ENCODE peak calls at places on chromosomes 1 and 21, in ten cellular contexts. One of them, this sample, is unnamed. For H3K27me3, the result is how much of the 10 kb centered on the place peaks cover.

GRCh38 chr1:217564833-217565232 is 66.1 kb downstream of the GPATCH2 start:
- DNase-seq in left lung: no peak
- DNase-seq in fibroblast of lung: no peak
- DNase-seq in keratinocyte: no peak
- DNase-seq in heart left ventricle: no peak
- DNase-seq in lung: no peak
- DNase-seq in neural progenitor cell: no peak
- DNase-seq in ovary: no peak
- DNase-seq in tibial nerve: no peak
- DNase-seq in right lobe of liver: no peak
- DNase-seq in this sample: no peak

GRCh38 chr1:184060316-184060715 is 8.8 kb downstream of the TSEN15 start:
- DNase-seq in lung: no peak
- DNase-seq in tibial nerve: no peak
- DNase-seq in fibroblast of lung: peak
- DNase-seq in keratinocyte: no peak
- DNase-seq in right lobe of liver: no peak
- DNase-seq in ovary: no peak
- DNase-seq in left lung: no peak
- DNase-seq in heart left ventricle: no peak
- DNase-seq in neural progenitor cell: no peak
- DNase-seq in this sample: no peak

GRCh38 chr1:53557830-53558784 is 98.9 kb downstream of the DMRTB1 start:
- DNase-seq in fibroblast of lung: no peak
- DNase-seq in neural progenitor cell: no peak
- DNase-seq in tibial nerve: no peak
- DNase-seq in lung: no peak
- DNase-seq in right lobe of liver: no peak
- DNase-seq in left lung: peak
- DNase-seq in keratinocyte: no peak
- DNase-seq in heart left ventricle: peak
- DNase-seq in ovary: no peak
- DNase-seq in this sample: no peak

GRCh38 chr1:67624680-67625079 is 60.3 kb upstream of the GADD45A start:
- DNase-seq in lung: no peak
- DNase-seq in left lung: no peak
- DNase-seq in heart left ventricle: no peak
- DNase-seq in neural progenitor cell: no peak
- DNase-seq in fibroblast of lung: no peak
- DNase-seq in keratinocyte: no peak
- DNase-seq in tibial nerve: no peak
- DNase-seq in right lobe of liver: no peak
- DNase-seq in ovary: no peak
- DNase-seq in this sample: no peak

GRCh38 chr21:16330340-16331319 is 600.8 kb downstream of the USP25 start:
- DNase-seq in right lobe of liver: no peak
- DNase-seq in heart left ventricle: no peak
- DNase-seq in tibial nerve: peak
- DNase-seq in ovary: no peak
- DNase-seq in lung: no peak
- DNase-seq in left lung: no peak
- DNase-seq in neural progenitor cell: peak
- DNase-seq in keratinocyte: no peak
- DNase-seq in fibroblast of lung: peak
- DNase-seq in this sample: no peak

GRCh38 chr21:41427556-41427955 is 1.5 kb downstream of the MX1 start:
- DNase-seq in right lobe of liver: no peak
- DNase-seq in tibial nerve: no peak
- DNase-seq in heart left ventricle: no peak
- DNase-seq in ovary: no peak
- DNase-seq in neural progenitor cell: no peak
- DNase-seq in left lung: no peak
- DNase-seq in lung: no peak
- DNase-seq in fibroblast of lung: no peak
- DNase-seq in keratinocyte: no peak
- DNase-seq in this sample: no peak

GRCh38 chr1:240946926-240947325 is 335.0 kb upstream of the GREM2 start:
- DNase-seq in ovary: no peak
- DNase-seq in heart left ventricle: no peak
- DNase-seq in keratinocyte: no peak
- DNase-seq in tibial nerve: peak
- DNase-seq in right lobe of liver: no peak
- DNase-seq in lung: no peak
- DNase-seq in fibroblast of lung: peak
- DNase-seq in left lung: no peak
- DNase-seq in neural progenitor cell: peak
- DNase-seq in this sample: no peak

GRCh38 chr1:7808253-7808844 is 24.3 kb downstream of the PER3 start:
- DNase-seq in ovary: no peak
- DNase-seq in neural progenitor cell: peak
- DNase-seq in left lung: no peak
- DNase-seq in lung: no peak
- DNase-seq in keratinocyte: no peak
- DNase-seq in heart left ventricle: no peak
- DNase-seq in tibial nerve: no peak
- DNase-seq in right lobe of liver: no peak
- DNase-seq in fibroblast of lung: peak
- DNase-seq in this sample: no peak

GRCh38 chr1:15355968-15356621 is 53.6 kb upstream of the EFHD2 start:
- DNase-seq in keratinocyte: no peak
- DNase-seq in heart left ventricle: no peak
- DNase-seq in ovary: no peak
- DNase-seq in neural progenitor cell: no peak
- DNase-seq in lung: no peak
- DNase-seq in right lobe of liver: no peak
- DNase-seq in tibial nerve: no peak
- DNase-seq in fibroblast of lung: peak
- DNase-seq in left lung: no peak
- DNase-seq in this sample: no peak

GRCh38 chr1:59446257-59446901 is 149.5 kb downstream of the FGGY start:
- DNase-seq in ovary: no peak
- DNase-seq in right lobe of liver: no peak
- DNase-seq in keratinocyte: no peak
- DNase-seq in fibroblast of lung: peak
- DNase-seq in left lung: no peak
- DNase-seq in neural progenitor cell: peak
- DNase-seq in heart left ventricle: no peak
- DNase-seq in tibial nerve: no peak
- DNase-seq in lung: no peak
- DNase-seq in this sample: no peak

GRCh38 chr21:25039461-25040380 is 567.6 kb downstream of the MRPL39 start:
- DNase-seq in keratinocyte: no peak
- DNase-seq in fibroblast of lung: peak
- DNase-seq in left lung: no peak
- DNase-seq in right lobe of liver: no peak
- DNase-seq in neural progenitor cell: peak
- DNase-seq in heart left ventricle: no peak
- DNase-seq in ovary: no peak
- DNase-seq in lung: no peak
- DNase-seq in tibial nerve: no peak
- DNase-seq in this sample: no peak

GRCh38 chr1:92482404-92482664 is 4.4 kb downstream of the GFI1 start:
- DNase-seq in tibial nerve: no peak
- DNase-seq in neural progenitor cell: no peak
- DNase-seq in heart left ventricle: no peak
- DNase-seq in lung: no peak
- DNase-seq in right lobe of liver: no peak
- DNase-seq in ovary: no peak
- DNase-seq in fibroblast of lung: no peak
- DNase-seq in left lung: peak
- DNase-seq in keratinocyte: no peak
- DNase-seq in this sample: no peak

GRCh38 chr1:161791889-161792655 is 26.0 kb downstream of the ATF6 start:
- DNase-seq in ovary: no peak
- DNase-seq in left lung: no peak
- DNase-seq in fibroblast of lung: peak
- DNase-seq in neural progenitor cell: no peak
- DNase-seq in tibial nerve: no peak
- DNase-seq in right lobe of liver: no peak
- DNase-seq in keratinocyte: no peak
- DNase-seq in lung: no peak
- DNase-seq in heart left ventricle: no peak
- DNase-seq in this sample: no peak

DNA sequence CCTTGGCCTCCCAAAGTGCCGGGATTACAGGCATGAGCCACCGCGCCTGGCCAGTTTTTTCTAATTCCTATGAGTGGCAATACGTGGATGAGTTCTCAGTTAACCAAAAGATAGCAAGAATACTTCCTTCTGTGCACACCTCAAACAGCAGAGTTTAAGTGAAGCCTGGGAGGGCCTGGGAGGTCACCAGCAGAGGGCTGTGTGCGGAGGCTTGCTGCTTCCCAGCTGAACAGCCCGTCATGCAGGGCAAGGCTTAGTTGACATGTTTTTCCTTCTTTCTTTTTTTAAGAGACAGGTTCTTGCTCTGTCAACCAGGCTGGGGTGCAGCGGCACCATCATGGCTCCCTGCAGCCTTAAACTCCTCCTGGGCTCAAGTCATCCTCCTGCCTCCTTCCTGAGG is 17.8 kb downstream of the GNG4 start:
- DNase-seq in right lobe of liver: no peak
- DNase-seq in tibial nerve: no peak
- DNase-seq in heart left ventricle: no peak
- DNase-seq in neural progenitor cell: peak
- DNase-seq in ovary: no peak
- DNase-seq in left lung: no peak
- DNase-seq in keratinocyte: no peak
- DNase-seq in lung: no peak
- DNase-seq in fibroblast of lung: no peak
- DNase-seq in this sample: no peak
- TF ChIP-seq CTCF in right lobe of liver: no peak
- TF ChIP-seq CTCF in tibial nerve: no peak
- TF ChIP-seq CTCF in heart left ventricle: no peak
- TF ChIP-seq CTCF in neural progenitor cell: peak
- TF ChIP-seq CTCF in ovary: no peak
- TF ChIP-seq CTCF in left lung: no peak
- TF ChIP-seq CTCF in keratinocyte: no peak
- TF ChIP-seq CTCF in lung: no peak
- TF ChIP-seq CTCF in fibroblast of lung: peak
- TF ChIP-seq CTCF in this sample: no peak

GRCh38 chr1:83954301-83954823 is 44.6 kb downstream of the TTLL7 start:
- DNase-seq in tibial nerve: no peak
- DNase-seq in right lobe of liver: no peak
- DNase-seq in left lung: no peak
- DNase-seq in lung: no peak
- DNase-seq in ovary: no peak
- DNase-seq in heart left ventricle: no peak
- DNase-seq in keratinocyte: no peak
- DNase-seq in neural progenitor cell: no peak
- DNase-seq in fibroblast of lung: no peak
- DNase-seq in this sample: no peak
- H3K27ac ChIP-seq in tibial nerve: no peak
- H3K27ac ChIP-seq in right lobe of liver: no peak
- H3K27ac ChIP-seq in left lung: no peak
- H3K27ac ChIP-seq in lung: no peak
- H3K27ac ChIP-seq in ovary: no peak
- H3K27ac ChIP-seq in heart left ventricle: no peak
- H3K27ac ChIP-seq in keratinocyte: no peak
- H3K27ac ChIP-seq in neural progenitor cell: no peak
- H3K27ac ChIP-seq in fibroblast of lung: no peak
- H3K27ac ChIP-seq in this sample: no peak

GRCh38 chr1:11462224-11462923 is 16.6 kb upstream of the DISP3 start:
- DNase-seq in right lobe of liver: no peak
- DNase-seq in tibial nerve: no peak
- DNase-seq in keratinocyte: no peak
- DNase-seq in lung: no peak
- DNase-seq in ovary: no peak
- DNase-seq in left lung: no peak
- DNase-seq in heart left ventricle: no peak
- DNase-seq in neural progenitor cell: no peak
- DNase-seq in fibroblast of lung: no peak
- DNase-seq in this sample: no peak
- H3K27me3 ChIP-seq in right lobe of liver: under half
- H3K27me3 ChIP-seq in tibial nerve: under half
- H3K27me3 ChIP-seq in keratinocyte: under half
- H3K27me3 ChIP-seq in lung: under half
- H3K27me3 ChIP-seq in ovary: under half
- H3K27me3 ChIP-seq in left lung: half or more
- H3K27me3 ChIP-seq in heart left ventricle: under half
- H3K27me3 ChIP-seq in neural progenitor cell: under half
- H3K27me3 ChIP-seq in fibroblast of lung: under half
- H3K27me3 ChIP-seq in this sample: under half

GRCh38 chr1:27133990-27134389 is 20.9 kb downstream of the SLC9A1 start:
- DNase-seq in right lobe of liver: no peak
- DNase-seq in lung: no peak
- DNase-seq in neural progenitor cell: no peak
- DNase-seq in keratinocyte: no peak
- DNase-seq in tibial nerve: no peak
- DNase-seq in fibroblast of lung: no peak
- DNase-seq in heart left ventricle: no peak
- DNase-seq in ovary: no peak
- DNase-seq in left lung: no peak
- DNase-seq in this sample: no peak

GRCh38 chr1:27138368-27138767 is 16.6 kb downstream of the SLC9A1 start:
- DNase-seq in left lung: no peak
- DNase-seq in ovary: no peak
- DNase-seq in keratinocyte: no peak
- DNase-seq in tibial nerve: no peak
- DNase-seq in neural progenitor cell: no peak
- DNase-seq in fibroblast of lung: no peak
- DNase-seq in lung: no peak
- DNase-seq in heart left ventricle: no peak
- DNase-seq in right lobe of liver: no peak
- DNase-seq in this sample: no peak

GRCh38 chr1:27137544-27138075 is 17.3 kb downstream of the SLC9A1 start:
- DNase-seq in tibial nerve: no peak
- DNase-seq in neural progenitor cell: no peak
- DNase-seq in fibroblast of lung: no peak
- DNase-seq in left lung: peak
- DNase-seq in heart left ventricle: peak
- DNase-seq in lung: peak
- DNase-seq in keratinocyte: no peak
- DNase-seq in right lobe of liver: peak
- DNase-seq in ovary: no peak
- DNase-seq in this sample: no peak

GRCh38 chr1:27137022-27137542 is 17.8 kb downstream of the SLC9A1 start:
- DNase-seq in lung: peak
- DNase-seq in fibroblast of lung: no peak
- DNase-seq in neural progenitor cell: no peak
- DNase-seq in left lung: peak
- DNase-seq in ovary: no peak
- DNase-seq in heart left ventricle: peak
- DNase-seq in tibial nerve: peak
- DNase-seq in keratinocyte: no peak
- DNase-seq in right lobe of liver: peak
- DNase-seq in this sample: peak

GRCh38 chr1:27135920-27136551 is 18.9 kb downstream of the SLC9A1 start:
- DNase-seq in left lung: peak
- DNase-seq in keratinocyte: no peak
- DNase-seq in fibroblast of lung: no peak
- DNase-seq in neural progenitor cell: peak
- DNase-seq in tibial nerve: no peak
- DNase-seq in ovary: no peak
- DNase-seq in lung: no peak
- DNase-seq in heart left ventricle: no peak
- DNase-seq in right lobe of liver: no peak
- DNase-seq in this sample: no peak
- TF ChIP-seq CTCF in left lung: no peak
- TF ChIP-seq CTCF in keratinocyte: no peak
- TF ChIP-seq CTCF in fibroblast of lung: no peak
- TF ChIP-seq CTCF in neural progenitor cell: peak
- TF ChIP-seq CTCF in tibial nerve: no peak
- TF ChIP-seq CTCF in ovary: no peak
- TF ChIP-seq CTCF in lung: no peak
- TF ChIP-seq CTCF in heart left ventricle: no peak
- TF ChIP-seq CTCF in right lobe of liver: no peak
- TF ChIP-seq CTCF in this sample: no peak